ENCODE peak calls at places on chromosomes 1 and 21, in five cellular contexts. One of them, this sample, is unnamed.

GRCh38 chr1:185541861-185542260 is 192.3 kb upstream of the HMCN1 start:
- DNase-seq in effector memory CD4-positive, alpha-beta T cell: no peak
- DNase-seq in fibroblast of lung: peak; percentile 73
- DNase-seq in HCT116: no peak
- DNase-seq in spleen: no peak
- DNase-seq in this sample: no peak

GRCh38 chr1:214044438-214045214 is 56.9 kb downstream of the PROX1 start:
- DNase-seq in spleen: no peak
- DNase-seq in effector memory CD4-positive, alpha-beta T cell: no peak
- DNase-seq in fibroblast of lung: no peak
- DNase-seq in HCT116: no peak
- DNase-seq in this sample: no peak

GRCh38 chr1:41868241-41868953 is 50.3 kb downstream of the HIVEP3 start:
- DNase-seq in spleen: no peak
- DNase-seq in HCT116: no peak
- DNase-seq in fibroblast of lung: no peak
- DNase-seq in effector memory CD4-positive, alpha-beta T cell: no peak
- DNase-seq in this sample: no peak

GRCh38 chr1:162854245-162854860 is 6.6 kb downstream of the CCDC190 start:
- DNase-seq in HCT116: peak; percentile 77
- DNase-seq in spleen: no peak
- DNase-seq in effector memory CD4-positive, alpha-beta T cell: no peak
- DNase-seq in fibroblast of lung: peak; percentile 82
- DNase-seq in this sample: no peak

GRCh38 chr1:217332426-217333065 is 298.3 kb downstream of the GPATCH2 start:
- DNase-seq in fibroblast of lung: peak; percentile 3
- DNase-seq in spleen: no peak
- DNase-seq in effector memory CD4-positive, alpha-beta T cell: no peak
- DNase-seq in HCT116: no peak
- DNase-seq in this sample: no peak

GRCh38 chr1:53947172-53947835 is 1.2 kb downstream of the LRRC42 start:
- DNase-seq in effector memory CD4-positive, alpha-beta T cell: no peak
- DNase-seq in spleen: peak; percentile 78
- DNase-seq in fibroblast of lung: no peak
- DNase-seq in HCT116: no peak
- DNase-seq in this sample: no peak

GRCh38 chr1:200253774-200254495 is 155.9 kb downstream of the ZNF281 start:
- DNase-seq in effector memory CD4-positive, alpha-beta T cell: no peak
- DNase-seq in HCT116: no peak
- DNase-seq in fibroblast of lung: peak; percentile 33
- DNase-seq in spleen: no peak
- DNase-seq in this sample: no peak

GRCh38 chr1:180182721-180183311 is 28.1 kb downstream of the QSOX1 start:
- DNase-seq in HCT116: no peak
- DNase-seq in spleen: peak; percentile 66
- DNase-seq in fibroblast of lung: no peak
- DNase-seq in effector memory CD4-positive, alpha-beta T cell: no peak
- DNase-seq in this sample: no peak

GRCh38 chr1:160197231-160197630 is 6.9 kb downstream of the CASQ1 start:
- DNase-seq in HCT116: no peak
- DNase-seq in effector memory CD4-positive, alpha-beta T cell: no peak
- DNase-seq in fibroblast of lung: no peak
- DNase-seq in spleen: no peak
- DNase-seq in this sample: no peak

GRCh38 chr1:166271151-166271538 is 104.3 kb upstream of the FAM78B start:
- DNase-seq in HCT116: no peak
- DNase-seq in fibroblast of lung: no peak
- DNase-seq in effector memory CD4-positive, alpha-beta T cell: no peak
- DNase-seq in spleen: no peak
- DNase-seq in this sample: no peak

GRCh38 chr1:175376194-175376593 is 183.6 kb upstream of the KIAA0040 start:
- DNase-seq in fibroblast of lung: no peak
- DNase-seq in HCT116: peak; percentile 26
- DNase-seq in effector memory CD4-positive, alpha-beta T cell: no peak
- DNase-seq in spleen: no peak
- DNase-seq in this sample: no peak

GRCh38 chr21:32803651-32804050 is 32.1 kb upstream of the PAXBP1 start:
- DNase-seq in spleen: no peak
- DNase-seq in effector memory CD4-positive, alpha-beta T cell: no peak
- DNase-seq in fibroblast of lung: peak; percentile 54
- DNase-seq in HCT116: no peak
- DNase-seq in this sample: no peak

GRCh38 chr1:203671808-203672207 is 45.2 kb downstream of the ATP2B4 start:
- DNase-seq in fibroblast of lung: no peak
- DNase-seq in HCT116: no peak
- DNase-seq in effector memory CD4-positive, alpha-beta T cell: no peak
- DNase-seq in spleen: no peak
- DNase-seq in this sample: no peak

GRCh38 chr1:2166254-2166653 is 28.3 kb downstream of the FAAP20 start:
- DNase-seq in effector memory CD4-positive, alpha-beta T cell: no peak
- DNase-seq in spleen: no peak
- DNase-seq in fibroblast of lung: no peak
- DNase-seq in HCT116: no peak
- DNase-seq in this sample: no peak

GRCh38 chr1:90189889-90190288 is 195.0 kb downstream of the ZNF326 start:
- DNase-seq in fibroblast of lung: no peak
- DNase-seq in effector memory CD4-positive, alpha-beta T cell: no peak
- DNase-seq in HCT116: no peak
- DNase-seq in spleen: no peak
- DNase-seq in this sample: no peak

GRCh38 chr1:15882665-15883064 is 35.2 kb downstream of the SPEN start:
- DNase-seq in HCT116: no peak
- DNase-seq in spleen: no peak
- DNase-seq in fibroblast of lung: no peak
- DNase-seq in effector memory CD4-positive, alpha-beta T cell: no peak
- DNase-seq in this sample: no peak

GRCh38 chr1:107048255-107048654 is 8.2 kb upstream of the PRMT6 start:
- DNase-seq in effector memory CD4-positive, alpha-beta T cell: no peak
- DNase-seq in spleen: no peak
- DNase-seq in HCT116: no peak
- DNase-seq in fibroblast of lung: no peak
- DNase-seq in this sample: no peak

GRCh38 chr1:117821782-117822447 is 107.5 kb downstream of the GDAP2 start:
- DNase-seq in HCT116: peak; percentile 12
- DNase-seq in effector memory CD4-positive, alpha-beta T cell: no peak
- DNase-seq in fibroblast of lung: peak; percentile 99
- DNase-seq in spleen: no peak
- DNase-seq in this sample: no peak

GRCh38 chr1:244341455-244342450 is 110.0 kb downstream of the ADSS2 start:
- DNase-seq in spleen: no peak
- DNase-seq in HCT116: no peak
- DNase-seq in effector memory CD4-positive, alpha-beta T cell: no peak
- DNase-seq in fibroblast of lung: peak; percentile 58
- DNase-seq in this sample: no peak

GRCh38 chr1:214233856-214234634 is 46.9 kb upstream of the SMYD2 start:
- DNase-seq in effector memory CD4-positive, alpha-beta T cell: no peak
- DNase-seq in spleen: no peak
- DNase-seq in HCT116: no peak
- DNase-seq in fibroblast of lung: no peak
- DNase-seq in this sample: no peak

GRCh38 chr1:54403808-54404261 is 2.4 kb downstream of the SSBP3 start:
- DNase-seq in spleen: peak; percentile 46
- DNase-seq in fibroblast of lung: peak; percentile 78
- DNase-seq in effector memory CD4-positive, alpha-beta T cell: no peak
- DNase-seq in HCT116: no peak
- DNase-seq in this sample: no peak

GRCh38 chr1:183215076-183215720 is 29.1 kb downstream of the LAMC2 start:
- DNase-seq in spleen: no peak
- DNase-seq in effector memory CD4-positive, alpha-beta T cell: no peak
- DNase-seq in HCT116: no peak
- DNase-seq in fibroblast of lung: no peak
- DNase-seq in this sample: no peak

GRCh38 chr21:27703806-27704205 is 736.9 kb upstream of the ADAMTS5 start:
- DNase-seq in fibroblast of lung: no peak
- DNase-seq in spleen: no peak
- DNase-seq in effector memory CD4-positive, alpha-beta T cell: no peak
- DNase-seq in HCT116: no peak
- DNase-seq in this sample: no peak

GRCh38 chr1:77584884-77585283 is 97.6 kb downstream of the ZZZ3 start:
- DNase-seq in HCT116: no peak
- DNase-seq in fibroblast of lung: no peak
- DNase-seq in spleen: no peak
- DNase-seq in effector memory CD4-positive, alpha-beta T cell: no peak
- DNase-seq in this sample: no peak

GRCh38 chr1:191695865-191696264 is 462.4 kb upstream of the RGS18 start:
- DNase-seq in fibroblast of lung: no peak
- DNase-seq in HCT116: no peak
- DNase-seq in effector memory CD4-positive, alpha-beta T cell: no peak
- DNase-seq in spleen: no peak
- DNase-seq in this sample: no peak

GRCh38 chr1:8404450-8405370 is 86.8 kb downstream of the SLC45A1 start:
- DNase-seq in spleen: no peak
- DNase-seq in fibroblast of lung: no peak
- DNase-seq in HCT116: no peak
- DNase-seq in effector memory CD4-positive, alpha-beta T cell: no peak
- DNase-seq in this sample: no peak

GRCh38 chr1:117970251-117970650 is 40.7 kb downstream of the WDR3 start:
- DNase-seq in HCT116: no peak
- DNase-seq in effector memory CD4-positive, alpha-beta T cell: no peak
- DNase-seq in spleen: no peak
- DNase-seq in fibroblast of lung: no peak
- DNase-seq in this sample: no peak

GRCh38 chr1:52393174-52393573 is 11.0 kb downstream of the ORC1 start:
- DNase-seq in effector memory CD4-positive, alpha-beta T cell: no peak
- DNase-seq in fibroblast of lung: no peak
- DNase-seq in HCT116: no peak
- DNase-seq in spleen: no peak
- DNase-seq in this sample: no peak

GRCh38 chr1:167936930-167937708 is at the start of gene MPC2:
- DNase-seq in spleen: peak; percentile 94
- DNase-seq in HCT116: peak; percentile 31
- DNase-seq in effector memory CD4-positive, alpha-beta T cell: peak; percentile 40
- DNase-seq in fibroblast of lung: peak; percentile 83
- DNase-seq in this sample: peak; percentile 58

GRCh38 chr1:167935252-167936067 is 1.0 kb upstream of the DCAF6 start:
- DNase-seq in effector memory CD4-positive, alpha-beta T cell: peak; percentile 4
- DNase-seq in spleen: no peak
- DNase-seq in fibroblast of lung: peak; percentile 45
- DNase-seq in HCT116: no peak
- DNase-seq in this sample: no peak

GRCh38 chr1:167936068-167936929 is at the start of gene DCAF6:
- DNase-seq in effector memory CD4-positive, alpha-beta T cell: peak; percentile 95
- DNase-seq in spleen: peak; percentile 100
- DNase-seq in fibroblast of lung: peak; percentile 98
- DNase-seq in HCT116: peak; percentile 98
- DNase-seq in this sample: peak; percentile 85

GRCh38 chr1:167933779-167934178 is 2.7 kb upstream of the DCAF6 start:
- DNase-seq in HCT116: no peak
- DNase-seq in effector memory CD4-positive, alpha-beta T cell: no peak
- DNase-seq in fibroblast of lung: no peak
- DNase-seq in spleen: no peak
- DNase-seq in this sample: no peak

DNA sequence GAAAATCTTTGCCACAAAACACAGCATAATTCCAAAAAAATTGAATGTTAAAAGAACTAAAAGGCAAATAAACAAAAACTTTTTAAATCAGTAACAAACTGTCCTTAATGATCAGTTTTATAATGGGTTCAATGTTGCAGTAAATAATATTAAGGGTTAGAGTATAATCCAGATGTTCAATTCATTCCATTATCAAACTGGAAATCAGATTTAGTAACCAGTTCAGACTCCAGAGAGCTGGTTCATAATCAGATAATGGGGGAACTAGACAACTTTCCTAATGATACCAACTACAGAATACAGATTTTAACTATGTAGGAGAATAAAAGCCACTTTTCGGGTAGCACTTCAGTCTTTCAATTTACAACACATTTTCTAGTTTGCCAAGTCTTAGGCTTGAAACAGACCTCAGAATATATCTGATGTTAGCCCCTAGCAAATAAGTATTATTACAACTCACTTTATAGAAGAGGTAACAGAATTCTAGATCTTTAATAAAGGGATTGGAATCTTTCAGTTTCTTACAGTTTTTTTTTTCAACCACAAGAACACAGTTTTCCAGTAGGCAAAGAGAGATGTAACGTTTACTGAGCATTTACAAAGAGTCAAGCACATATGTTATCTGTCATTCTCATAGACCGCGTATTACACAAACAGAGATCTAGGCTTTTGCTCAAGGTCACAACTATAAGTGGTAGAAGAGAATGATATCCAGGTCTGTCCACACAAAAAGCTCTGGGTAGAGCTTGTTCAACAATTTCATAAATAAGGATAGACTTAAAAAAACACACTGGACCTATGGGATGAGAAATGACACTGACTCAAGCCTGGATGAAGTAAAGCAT is 1.9 kb upstream of the DCAF6 start:
- DNase-seq in effector memory CD4-positive, alpha-beta T cell: no peak
- DNase-seq in HCT116: no peak
- DNase-seq in spleen: peak; percentile 53
- DNase-seq in fibroblast of lung: peak; percentile 51
- DNase-seq in this sample: no peak
- H3K4me1 ChIP-seq in effector memory CD4-positive, alpha-beta T cell: peaks cover 4% of the 10 kb centered on the region
- H3K4me1 ChIP-seq in HCT116: peaks cover 10% of the 10 kb centered on the region
- H3K4me1 ChIP-seq in spleen: peaks cover 57% of the 10 kb centered on the region
- H3K4me1 ChIP-seq in fibroblast of lung: no peaks in the 10 kb centered on the region
- H3K4me1 ChIP-seq in this sample: peaks cover 16% of the 10 kb centered on the region

DNA sequence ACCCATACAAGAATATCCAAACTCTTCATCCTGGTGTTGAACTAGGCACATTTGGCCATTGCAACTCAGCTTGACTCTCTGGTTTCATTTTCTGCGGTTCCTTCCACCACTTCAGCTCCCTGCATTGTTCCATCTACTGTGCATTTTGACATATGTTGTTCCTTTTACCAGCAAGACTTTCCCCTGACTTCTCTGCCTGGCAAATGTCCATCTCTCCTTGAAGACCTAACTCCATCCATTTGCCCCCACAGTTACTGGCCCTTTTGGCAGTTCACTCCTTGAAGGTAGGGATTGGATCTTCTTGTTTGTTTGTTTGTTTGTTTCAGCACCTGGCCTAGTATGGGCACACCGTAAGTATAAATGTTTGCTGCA is 8.7 kb downstream of the PADI2 start:
- DNase-seq in HCT116: no peak
- DNase-seq in spleen: no peak
- DNase-seq in fibroblast of lung: no peak
- DNase-seq in effector memory CD4-positive, alpha-beta T cell: no peak
- DNase-seq in this sample: no peak
- H3K4me1 ChIP-seq in HCT116: no peaks in the 10 kb centered on the region
- H3K4me1 ChIP-seq in spleen: peaks cover 24% of the 10 kb centered on the region
- H3K4me1 ChIP-seq in fibroblast of lung: no peaks in the 10 kb centered on the region
- H3K4me1 ChIP-seq in effector memory CD4-positive, alpha-beta T cell: no peaks in the 10 kb centered on the region
- H3K4me1 ChIP-seq in this sample: peaks cover 3% of the 10 kb centered on the region

GRCh38 chr21:15804247-15804985 is 74.6 kb downstream of the USP25 start:
- DNase-seq in effector memory CD4-positive, alpha-beta T cell: no peak
- DNase-seq in fibroblast of lung: no peak
- DNase-seq in HCT116: no peak
- DNase-seq in spleen: no peak
- DNase-seq in this sample: no peak
- H3K4me1 ChIP-seq in effector memory CD4-positive, alpha-beta T cell: peaks cover 2% of the 10 kb centered on the region
- H3K4me1 ChIP-seq in fibroblast of lung: no peaks in the 10 kb centered on the region
- H3K4me1 ChIP-seq in HCT116: no peaks in the 10 kb centered on the region
- H3K4me1 ChIP-seq in spleen: peaks cover 5% of the 10 kb centered on the region
- H3K4me1 ChIP-seq in this sample: no peaks in the 10 kb centered on the region

DNA sequence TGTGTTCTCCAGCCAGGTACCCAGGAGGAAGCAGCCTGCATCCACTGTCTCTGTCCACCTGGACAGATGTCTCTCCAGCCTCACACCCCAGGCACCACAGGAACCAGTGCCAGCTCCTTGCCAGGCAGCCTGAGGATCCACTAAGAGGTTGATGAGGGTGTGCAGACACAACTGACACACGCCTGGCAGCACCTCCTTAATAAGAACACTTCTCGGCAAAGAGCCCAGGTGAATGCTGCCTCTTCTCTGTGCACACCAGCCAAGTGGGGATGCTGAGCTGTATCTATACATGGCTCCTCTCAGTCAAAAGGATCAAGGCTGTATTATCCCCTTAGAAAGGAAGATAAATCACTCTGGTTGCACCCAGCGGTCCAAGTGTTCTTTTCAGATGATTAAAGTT is 3.5 kb upstream of the CAPN8 start:
- DNase-seq in effector memory CD4-positive, alpha-beta T cell: no peak
- DNase-seq in HCT116: no peak
- DNase-seq in spleen: no peak
- DNase-seq in fibroblast of lung: no peak
- DNase-seq in this sample: no peak
- H3K4me1 ChIP-seq in effector memory CD4-positive, alpha-beta T cell: no peaks in the 10 kb centered on the region
- H3K4me1 ChIP-seq in HCT116: peaks cover 2% of the 10 kb centered on the region
- H3K4me1 ChIP-seq in spleen: no peaks in the 10 kb centered on the region
- H3K4me1 ChIP-seq in fibroblast of lung: peaks cover 4% of the 10 kb centered on the region
- H3K4me1 ChIP-seq in this sample: peaks cover 34% of the 10 kb centered on the region

This sample was measured in esophagus squamous epithelium.